ENCODE peak calls at places on chromosomes 16 and 17, in five cellular contexts. F is fibroblast of the conjunctiva, U is activated T-cell treated with anti-CD3 and anti-CD28 coated beads for 24 hours, Z is mesendoderm, R is NCI-H1092. L is an unnamed sample.

GRCh38 chr16:46638947-46639925 is 18.1 kb upstream of the SHCBP1 start:
- DNase-seq in R (no peak), F (no peak), U (no peak), Z (no peak), L (no peak)

GRCh38 chr16:61926766-61927165 is 109.5 kb downstream of the CDH8 start:
- DNase-seq in F (no peak), U (no peak), Z (no peak), R (no peak), L (peak)

GRCh38 chr17:81870978-81871386 is at the start of gene ARHGDIA:
- DNase-seq in R (no peak), U (no peak), F (no peak), Z (no peak), L (peak)

GRCh38 chr17:31386542-31387075 is 4.9 kb upstream of the RAB11FIP4 start:
- DNase-seq in R (no peak), F (no peak), U (no peak), Z (no peak), L (no peak)

GRCh38 chr17:35752471-35752870 is 568 bp downstream of the GAS2L2 start:
- DNase-seq in Z (no peak), F (no peak), U (no peak), R (no peak), L (no peak)

GRCh38 chr16:29988346-29989075 is 6.9 kb downstream of the HIRIP3 start:
- DNase-seq in R (no peak), U (no peak), F (no peak), Z (no peak), L (no peak)

GRCh38 chr17:78599419-78599818 is 22.2 kb upstream of the DNAH17 start:
- DNase-seq in Z (no peak), F (peak), U (no peak), R (no peak), L (no peak)

GRCh38 chr17:43900858-43901754 is 6.2 kb downstream of the MPP2 start:
- DNase-seq in Z (peak), F (no peak), U (no peak), R (no peak), L (no peak)

GRCh38 chr17:50186661-50187402 is 14.6 kb downstream of the COL1A1 start:
- DNase-seq in U (no peak), R (no peak), Z (no peak), F (no peak), L (no peak)

GRCh38 chr16:31380201-31380600 is 12.9 kb upstream of the ITGAD start:
- DNase-seq in Z (no peak), U (no peak), F (no peak), R (no peak), L (no peak)

GRCh38 chr17:7846063-7846735 is 8.7 kb upstream of the TMEM88 start:
- DNase-seq in Z (no peak), F (no peak), U (no peak), R (no peak), L (no peak)

GRCh38 chr17:66483946-66484345 is 181.5 kb downstream of the PRKCA start:
- DNase-seq in Z (no peak), R (no peak), F (no peak), U (no peak), L (no peak)

GRCh38 chr17:35801583-35802224 is 6.3 kb upstream of the MMP28 start:
- DNase-seq in Z (no peak), U (no peak), R (peak), F (no peak), L (no peak)

GRCh38 chr16:68756250-68757051 is 19.4 kb downstream of the CDH1 start:
- DNase-seq in Z (peak), U (peak), F (no peak), R (no peak), L (no peak)

GRCh38 chr16:89700649-89701424 is 668 bp downstream of the SPATA2L start:
- DNase-seq in F (no peak), R (peak), Z (peak), U (no peak), L (peak)

GRCh38 chr16:23879735-23880373 is 44.1 kb downstream of the PRKCB start:
- DNase-seq in R (no peak), F (no peak), Z (no peak), U (no peak), L (no peak)

GRCh38 chr16:79047337-79047736 is 553.2 kb downstream of the MAF start:
- DNase-seq in F (no peak), U (no peak), R (no peak), Z (peak), L (no peak)

GRCh38 chr17:40763752-40764151 is 8.2 kb downstream of the KRT26 start:
- DNase-seq in Z (no peak), F (no peak), U (no peak), R (no peak), L (no peak)

GRCh38 chr17:19762515-19762961 is 14.4 kb upstream of the ALDH3A1 start:
- DNase-seq in R (peak), U (peak), F (peak), Z (peak), L (peak)

GRCh38 chr16:70466812-70467090 is 12.4 kb downstream of the FCSK start:
- DNase-seq in U (no peak), F (no peak), R (no peak), Z (no peak), L (no peak)

GRCh38 chr16:53756329-53756996 is 52.5 kb downstream of the FTO start:
- DNase-seq in U (no peak), F (no peak), Z (no peak), R (no peak), L (no peak)

GRCh38 chr17:78324391-78325075 is 35.3 kb downstream of the SOCS3 start:
- DNase-seq in F (peak), U (no peak), Z (peak), R (peak), L (no peak)

GRCh38 chr16:55812951-55813350 is 19.9 kb downstream of the CES1 start:
- DNase-seq in U (no peak), R (no peak), F (no peak), Z (no peak), L (no peak)

GRCh38 chr16:21101631-21102420 is 48.8 kb downstream of the DNAH3 start:
- DNase-seq in Z (peak), R (no peak), F (peak), U (no peak), L (no peak)

GRCh38 chr17:63680700-63681099 is 19.2 kb downstream of the LIMD2 start:
- DNase-seq in Z (no peak), R (no peak), F (no peak), U (no peak), L (no peak)

GRCh38 chr16:29743827-29744531 is 1.8 kb downstream of the C16orf54 start:
- DNase-seq in R (no peak), Z (no peak), F (no peak), U (no peak), L (no peak)

GRCh38 chr16:46673320-46674013 is 15.5 kb downstream of the VPS35 start:
- DNase-seq in R (peak), Z (peak), U (peak), F (peak), L (peak)

GRCh38 chr16:46885960-46886763 is 2.0 kb downstream of the GPT2 start:
- DNase-seq in R (no peak), Z (peak), U (no peak), F (peak), L (no peak)

GRCh38 chr16:23670137-23670776 is 8.4 kb upstream of the PLK1 start:
- DNase-seq in Z (no peak), U (peak), F (no peak), R (no peak), L (no peak)

GRCh38 chr17:43468746-43469544 is 14.8 kb upstream of the DHX8 start:
- DNase-seq in R (no peak), U (no peak), Z (peak), F (peak), L (no peak)